ENCODE peak calls at places on chromosomes 16 and 17, in ten cellular contexts. S is pancreas, U is mesendoderm, D is OCI-LY7, T is transverse colon, F is ascending aorta, R is GM23338, J is cardiac muscle cell, L is SJSA1, H is SK-N-SH. I is an unnamed sample.

GRCh38 chr17:77924757-77925336 is 33.7 kb upstream of the TNRC6C start:
- DNase-seq in S (peak; percentile 52), U (peak; percentile 69), D (no peak), T (no peak), F (peak; percentile 80), R (peak; percentile 83), J (no peak), L (no peak), H (no peak), I (peak; percentile 14)

GRCh38 chr16:3349175-3349574 is 6.5 kb upstream of the OR2C1 start:
- DNase-seq in S (no peak), U (no peak), D (no peak), T (no peak), F (no peak), R (no peak), J (peak; percentile 16), L (no peak), H (peak; percentile 7), I (no peak)

GRCh38 chr17:82959990-82960418 is 119.4 kb upstream of the METRNL start:
- DNase-seq in S (peak; percentile 20), U (no peak), D (no peak), T (no peak), F (no peak), R (no peak), J (no peak), L (no peak), H (no peak), I (no peak)

GRCh38 chr16:31138621-31139578 is 3.4 kb upstream of the PRSS8 start:
- DNase-seq in S (peak; percentile 92), U (peak; percentile 89), D (no peak), T (peak; percentile 91), F (peak; percentile 93), R (peak; percentile 69), J (no peak), L (peak; percentile 23), H (peak; percentile 47), I (peak; percentile 87)

GRCh38 chr16:66847533-66848057 is 3.4 kb downstream of the CA7 start:
- DNase-seq in S (no peak), U (no peak), D (no peak), T (no peak), F (peak; percentile 27), R (no peak), J (no peak), L (no peak), H (no peak), I (no peak)

GRCh38 chr16:4536391-4537106 is 2.0 kb downstream of the CDIP1 start:
- DNase-seq in S (no peak), U (no peak), D (no peak), T (no peak), F (peak; percentile 68), R (no peak), J (no peak), L (no peak), H (no peak), I (no peak)

GRCh38 chr17:48241131-48241591 is 133.6 kb downstream of the SNX11 start:
- DNase-seq in S (no peak), U (peak; percentile 81), D (no peak), T (no peak), F (no peak), R (no peak), J (no peak), L (no peak), H (no peak), I (peak; percentile 92)

GRCh38 chr17:78414178-78415162 is 36.0 kb downstream of the PGS1 start:
- DNase-seq in S (no peak), U (no peak), D (no peak), T (no peak), F (no peak), R (no peak), J (no peak), L (no peak), H (no peak), I (no peak)

GRCh38 chr17:1720856-1721386 is 3.6 kb upstream of the WDR81 start:
- DNase-seq in S (peak; percentile 77), U (peak; percentile 70), D (peak; percentile 77), T (peak; percentile 80), F (no peak), R (peak; percentile 77), J (peak; percentile 63), L (peak; percentile 46), H (no peak), I (no peak)

GRCh38 chr16:71882505-71883192 is 1.3 kb downstream of the ZNF821 start:
- DNase-seq in S (no peak), U (peak; percentile 83), D (peak; percentile 90), T (peak; percentile 82), F (peak; percentile 87), R (peak; percentile 95), J (peak; percentile 82), L (peak; percentile 64), H (peak; percentile 77), I (peak; percentile 43)

GRCh38 chr17:13601776-13602551 is at the start of gene HS3ST3A1:
- DNase-seq in S (no peak), U (peak; percentile 96), D (no peak), T (peak; percentile 15), F (no peak), R (peak; percentile 94), J (peak; percentile 87), L (peak; percentile 78), H (peak; percentile 73), I (peak; percentile 68)

GRCh38 chr16:73031155-73031866 is 16.6 kb downstream of the ZFHX3 start:
- DNase-seq in S (no peak), U (peak; percentile 49), D (no peak), T (no peak), F (no peak), R (no peak), J (no peak), L (no peak), H (no peak), I (no peak)

GRCh38 chr16:67544329-67544841 is 15.8 kb downstream of the RIPOR1 start:
- DNase-seq in S (peak; percentile 40), U (no peak), D (no peak), T (no peak), F (no peak), R (no peak), J (no peak), L (no peak), H (peak; percentile 37), I (no peak)

GRCh38 chr17:81924557-81925532 is 2.7 kb downstream of the MAFG start:
- DNase-seq in S (peak; percentile 47), U (peak; percentile 72), D (no peak), T (no peak), F (no peak), R (peak; percentile 83), J (peak; percentile 62), L (no peak), H (no peak), I (no peak)

GRCh38 chr16:83418565-83418964 is 389.2 kb upstream of the HSBP1 start:
- DNase-seq in S (no peak), U (peak; percentile 34), D (no peak), T (no peak), F (no peak), R (peak; percentile 60), J (no peak), L (no peak), H (no peak), I (no peak)

DNA sequence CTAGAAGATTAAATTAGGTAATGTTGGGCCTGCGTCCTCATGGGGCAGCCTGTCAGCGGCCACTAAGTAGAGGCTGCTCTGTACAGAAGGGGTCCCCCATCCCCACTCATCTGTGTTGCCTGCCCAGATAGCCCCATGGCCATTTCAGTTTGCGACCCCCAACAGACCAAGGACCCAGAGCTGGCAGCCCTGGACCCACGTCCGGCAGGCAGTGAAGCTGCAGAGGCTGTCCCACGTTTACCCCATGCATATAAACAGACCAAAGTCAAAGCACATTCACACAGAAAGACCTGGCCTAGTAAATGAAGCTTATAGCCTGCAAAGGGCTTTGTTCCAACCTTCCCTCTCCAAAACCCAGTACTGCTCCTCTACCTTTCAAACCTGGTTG is 4.6 kb downstream of the PDF start:
- DNase-seq in S (peak; percentile 20), U (no peak), D (no peak), T (no peak), F (peak; percentile 51), R (no peak), J (no peak), L (no peak), H (no peak), I (no peak)
- H3K36me3 ChIP-seq in S (peaks cover 3% of the 10 kb centered on the region), U (peaks cover 19% of the 10 kb centered on the region), D (peaks cover 88% of the 10 kb centered on the region), T (peaks cover 23% of the 10 kb centered on the region), F (peaks cover 50% of the 10 kb centered on the region), R (peaks cover 15% of the 10 kb centered on the region), J (peaks cover 37% of the 10 kb centered on the region), L (peaks cover 92% of the 10 kb centered on the region), H (peaks cover 61% of the 10 kb centered on the region), I (peaks cover 42% of the 10 kb centered on the region)

DNA sequence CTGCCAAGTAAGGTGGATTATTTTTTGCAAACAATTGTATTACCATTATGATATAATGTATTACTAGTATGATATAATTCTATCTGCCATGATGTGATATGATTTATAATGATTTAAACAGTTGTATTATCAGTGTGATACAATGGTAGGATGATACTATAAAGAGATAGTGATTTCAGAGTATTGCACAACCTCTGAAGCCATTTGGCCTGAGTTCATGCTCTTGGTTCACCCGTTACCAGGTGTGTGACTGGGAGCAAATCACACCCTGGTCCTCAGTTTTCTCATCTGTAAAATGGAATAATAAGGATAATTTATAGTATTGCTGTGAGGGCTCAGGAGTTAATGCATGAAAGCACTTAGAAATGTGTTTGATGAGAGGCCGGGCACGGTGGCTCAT is 905.0 kb upstream of the RBFOX1 start:
- DNase-seq in S (no peak), U (no peak), D (no peak), T (no peak), F (no peak), R (no peak), J (no peak), L (no peak), H (no peak), I (no peak)
- H3K4me3 ChIP-seq in S (no peak overlapping the region), U (no peak overlapping the region), D (no peak overlapping the region), T (no peak overlapping the region), F (no peak overlapping the region), R (no peak overlapping the region), J (no peak overlapping the region), L (no peak overlapping the region), H (no peak overlapping the region), I (no peak overlapping the region)

DNA sequence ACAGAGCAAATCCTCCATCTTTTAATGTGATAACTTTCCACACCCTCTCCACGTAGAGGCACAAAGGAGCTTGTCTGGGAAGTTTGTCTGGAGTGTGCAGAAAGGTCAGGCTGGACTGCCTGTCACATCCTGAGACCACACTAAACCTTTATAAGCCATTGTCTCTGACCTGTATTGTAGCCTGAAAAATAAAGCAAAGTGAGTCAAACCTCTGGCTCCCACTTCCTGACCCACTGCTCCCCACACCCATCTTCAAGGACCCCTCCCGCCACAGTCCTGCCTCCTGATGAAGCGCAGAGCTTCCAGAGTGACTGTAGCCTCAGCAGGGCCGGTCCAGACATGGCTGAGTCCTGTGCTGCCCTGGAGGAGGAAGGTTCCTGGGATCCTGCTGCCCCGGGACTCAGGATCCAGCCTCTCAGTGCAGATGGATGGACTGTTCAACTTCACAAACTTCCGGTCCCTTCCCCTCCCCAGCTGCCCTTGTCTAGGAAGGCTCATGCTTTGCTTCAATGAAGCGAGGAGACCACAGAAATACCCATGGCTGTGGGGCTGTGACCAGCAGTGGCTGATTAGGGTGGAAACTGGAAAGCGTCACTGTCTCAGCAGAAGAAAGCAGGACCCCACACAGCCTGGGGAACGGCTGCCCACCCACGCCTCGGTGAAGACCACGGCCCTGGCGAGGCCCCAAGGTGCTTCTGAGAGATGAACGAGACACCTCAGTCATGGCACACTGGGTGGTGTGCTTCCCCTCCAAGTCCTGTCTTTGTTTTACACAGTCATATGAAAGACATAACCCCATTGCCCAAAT is 30.9 kb upstream of the CLEC18B start:
- DNase-seq in S (no peak), U (no peak), D (peak; percentile 70), T (no peak), F (no peak), R (no peak), J (no peak), L (no peak), H (no peak), I (no peak)
- H3K36me3 ChIP-seq in S (no peaks in the 10 kb centered on the region), U (peaks cover 8% of the 10 kb centered on the region), D (peaks cover 63% of the 10 kb centered on the region), T (peaks cover 31% of the 10 kb centered on the region), F (peaks cover 57% of the 10 kb centered on the region), R (peaks cover 32% of the 10 kb centered on the region), J (peaks cover 30% of the 10 kb centered on the region), L (peaks cover 58% of the 10 kb centered on the region), H (peaks cover 43% of the 10 kb centered on the region), I (peaks cover 2% of the 10 kb centered on the region)

GRCh38 chr17:74842599-74843351 is 16.9 kb downstream of the GRIN2C start:
- DNase-seq in S (peak; percentile 84), U (peak; percentile 64), D (no peak), T (peak; percentile 68), F (peak; percentile 72), R (peak; percentile 89), J (peak; percentile 79), L (peak; percentile 85), H (peak; percentile 99), I (peak; percentile 73)
- H3K4me3 ChIP-seq in S (peak overlapping the region; percentile 7), U (no peak overlapping the region), D (no peak overlapping the region), T (peak overlapping the region; percentile 27), F (peak overlapping the region; percentile 66), R (peak overlapping the region; percentile 52), J (peak overlapping the region; percentile 23), L (peak overlapping the region; percentile 48), H (peak overlapping the region; percentile 51), I (peak overlapping the region; percentile 33)